ENCODE peak calls at places on chromosomes 5 and 9, in four cellular contexts. J, D, Z and H are unnamed samples.

GRCh38 chr5:135028791-135029467 is 5.1 kb downstream of the PITX1 start:
- DNase-seq in J (no peak), D (peak), Z (peak), H (no peak)

GRCh38 chr9:89368978-89369377 is 50.7 kb downstream of the SECISBP2 start:
- DNase-seq in J (no peak), D (no peak), Z (no peak), H (no peak)

GRCh38 chr9:78438765-78439164 is 141.8 kb downstream of the PSAT1 start:
- DNase-seq in J (peak), D (no peak), Z (no peak), H (no peak)

GRCh38 chr9:104635471-104635870 is 17.5 kb upstream of the OR13C9 start:
- DNase-seq in J (no peak), D (no peak), Z (no peak), H (no peak)

GRCh38 chr5:72369301-72370079 is 49.3 kb downstream of the PTCD2 start:
- DNase-seq in J (no peak), D (no peak), Z (no peak), H (peak)

GRCh38 chr5:166722939-166723338 is 1568.5 kb upstream of the WWC1 start:
- DNase-seq in J (no peak), D (no peak), Z (peak), H (no peak)

GRCh38 chr9:125997510-125997823 is 250.3 kb downstream of the PBX3 start:
- DNase-seq in J (no peak), D (no peak), Z (no peak), H (no peak)

GRCh38 chr9:38022203-38022602 is 46.8 kb downstream of the SHB start:
- DNase-seq in J (no peak), D (no peak), Z (no peak), H (no peak)

GRCh38 chr9:74953235-74953741 is 576 bp upstream of the C9orf40 start:
- DNase-seq in J (no peak), D (no peak), Z (no peak), H (no peak)

GRCh38 chr5:145554399-145554798 is 280.7 kb downstream of the PRELID2 start:
- DNase-seq in J (no peak), D (no peak), Z (no peak), H (peak)

GRCh38 chr5:92991681-92992472 is 589.1 kb downstream of the NR2F1-AS1 start:
- DNase-seq in J (no peak), D (no peak), Z (no peak), H (peak)

GRCh38 chr5:129118405-129118804 is 23.9 kb downstream of the ISOC1 start:
- DNase-seq in J (no peak), D (no peak), Z (no peak), H (peak)

GRCh38 chr5:42953061-42953460 is 87.1 kb downstream of the ANXA2R start:
- DNase-seq in J (no peak), D (no peak), Z (no peak), H (peak)

GRCh38 chr9:79610019-79610760 is 38.4 kb downstream of the TLE4 start:
- DNase-seq in J (peak), D (no peak), Z (no peak), H (peak)

GRCh38 chr9:77897292-77897691 is 134.3 kb downstream of the GNAQ start:
- DNase-seq in J (no peak), D (no peak), Z (peak), H (peak)

GRCh38 chr9:107251756-107252322 is 31.2 kb upstream of the RAD23B start:
- DNase-seq in J (no peak), D (no peak), Z (no peak), H (peak)

GRCh38 chr9:89750117-89750551 is 145.3 kb downstream of the GADD45G start:
- DNase-seq in J (peak), D (no peak), Z (peak), H (no peak)

DNA sequence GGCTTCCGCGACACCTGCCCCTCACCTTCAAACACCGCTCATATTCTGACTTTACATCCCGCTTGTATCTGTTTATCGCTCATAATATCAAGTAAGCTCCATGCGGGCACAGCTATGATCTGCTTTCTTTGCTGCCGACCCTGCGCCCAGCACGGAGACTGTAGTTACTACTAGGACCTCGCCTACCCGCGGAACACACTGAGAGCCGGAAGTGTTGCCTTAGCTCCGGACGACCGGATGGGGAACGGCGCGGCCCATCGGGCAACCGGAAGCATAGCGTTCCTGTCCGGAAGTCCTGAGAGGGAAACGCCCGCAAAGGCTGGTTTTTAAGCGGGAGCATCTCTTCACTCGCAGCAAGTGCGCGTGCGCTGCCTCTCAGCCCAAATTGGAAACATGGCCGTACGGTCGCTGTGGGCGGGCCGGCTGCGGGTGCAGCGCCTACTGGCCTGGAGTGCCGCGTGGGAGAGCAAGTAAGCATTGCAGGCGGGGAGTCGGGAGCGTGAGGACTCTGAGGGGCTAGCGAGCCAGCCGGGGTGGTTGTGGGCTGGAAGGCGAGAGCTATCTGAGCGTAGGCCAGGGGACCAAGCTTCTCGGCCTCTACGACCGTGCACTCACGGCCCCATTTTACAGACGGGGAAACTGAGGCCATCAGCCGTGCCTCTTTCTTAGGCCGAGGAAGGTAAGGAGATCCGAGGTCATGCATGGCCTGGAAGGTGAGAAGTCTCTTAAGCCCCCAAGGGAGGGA is at the start of gene GRPEL2:
- DNase-seq in J (peak), D (peak), Z (peak), H (peak)
- H4K8ac ChIP-seq in J (no peak), D (peak), Z (peak), H (peak)

GRCh38 chr5:167802755-167803431 is 488.6 kb upstream of the WWC1 start:
- DNase-seq in J (peak), D (no peak), Z (peak), H (no peak)
- H4K8ac ChIP-seq in J (no peak), D (no peak), Z (no peak), H (no peak)

GRCh38 chr9:14993891-14994554 is 83.8 kb upstream of the FREM1 start:
- DNase-seq in J (no peak), D (no peak), Z (no peak), H (no peak)
- H4K8ac ChIP-seq in J (no peak), D (no peak), Z (no peak), H (peak)

DNA sequence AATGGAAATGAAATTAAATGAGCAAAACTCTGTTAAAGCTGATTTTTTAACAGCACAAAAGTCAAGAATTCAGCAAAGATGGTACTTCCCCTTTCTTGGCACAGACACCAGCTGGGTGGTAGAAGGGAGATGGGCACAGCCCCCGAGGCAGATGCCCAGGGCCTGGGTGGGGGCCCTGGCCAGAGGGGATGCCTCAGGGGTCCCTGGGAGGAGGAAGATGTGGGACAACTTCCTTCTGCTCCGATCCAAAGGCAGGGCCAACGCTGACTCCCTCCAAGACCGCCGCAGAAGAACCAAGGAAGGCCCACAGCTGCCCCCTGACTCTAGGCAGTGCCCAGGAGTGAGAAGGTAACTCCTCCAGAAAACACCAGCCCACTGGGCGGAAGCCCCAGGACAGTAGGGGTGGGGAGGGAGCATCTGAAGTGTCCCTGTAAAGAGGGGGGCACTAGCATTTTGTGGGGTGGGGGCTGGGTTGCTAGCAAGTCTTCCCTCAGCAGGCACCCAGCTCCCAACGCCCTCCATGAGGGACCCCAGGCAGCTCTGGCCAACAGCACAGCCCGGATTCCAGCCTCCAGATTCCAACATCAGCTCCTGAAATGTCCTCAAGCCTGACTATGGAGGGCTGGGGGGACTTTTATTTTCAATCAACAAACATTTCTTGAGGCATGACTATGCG is 4.9 kb downstream of the NACC2 start:
- DNase-seq in J (no peak), D (peak), Z (no peak), H (no peak)
- H4K8ac ChIP-seq in J (no peak), D (peak), Z (no peak), H (no peak)

GRCh38 chr9:4844439-4844838 is 51.7 kb downstream of the RCL1 start:
- DNase-seq in J (no peak), D (no peak), Z (no peak), H (no peak)
- H4K8ac ChIP-seq in J (no peak), D (no peak), Z (no peak), H (no peak)

GRCh38 chr5:9712506-9713285 is 82.5 kb upstream of the TAS2R1 start:
- DNase-seq in J (no peak), D (no peak), Z (no peak), H (peak)
- H4K8ac ChIP-seq in J (no peak), D (no peak), Z (no peak), H (peak)

GRCh38 chr5:74257645-74258328 is 382.7 kb downstream of the ENC1 start:
- DNase-seq in J (no peak), D (no peak), Z (no peak), H (peak)

GRCh38 chr5:74255692-74256091 is 384.8 kb downstream of the ENC1 start:
- DNase-seq in J (no peak), D (no peak), Z (no peak), H (no peak)

GRCh38 chr5:74254257-74254656 is 386.3 kb downstream of the ENC1 start:
- DNase-seq in J (no peak), D (no peak), Z (no peak), H (no peak)

GRCh38 chr5:74259572-74259971 is 381.0 kb downstream of the ENC1 start:
- DNase-seq in J (no peak), D (no peak), Z (no peak), H (no peak)

GRCh38 chr5:74256947-74257573 is 383.5 kb downstream of the ENC1 start:
- DNase-seq in J (no peak), D (no peak), Z (no peak), H (no peak)
- H4K8ac ChIP-seq in J (no peak), D (no peak), Z (no peak), H (no peak)

GRCh38 chr5:17411436-17411835 is 86.6 kb upstream of the TAF11L2 start:
- DNase-seq in J (no peak), D (no peak), Z (no peak), H (peak)

GRCh38 chr5:17413691-17414090 is 84.3 kb upstream of the TAF11L2 start:
- DNase-seq in J (no peak), D (no peak), Z (no peak), H (no peak)

GRCh38 chr5:17412760-17413671 is 85.0 kb upstream of the TAF11L2 start:
- DNase-seq in J (no peak), D (no peak), Z (peak), H (no peak)

DNA sequence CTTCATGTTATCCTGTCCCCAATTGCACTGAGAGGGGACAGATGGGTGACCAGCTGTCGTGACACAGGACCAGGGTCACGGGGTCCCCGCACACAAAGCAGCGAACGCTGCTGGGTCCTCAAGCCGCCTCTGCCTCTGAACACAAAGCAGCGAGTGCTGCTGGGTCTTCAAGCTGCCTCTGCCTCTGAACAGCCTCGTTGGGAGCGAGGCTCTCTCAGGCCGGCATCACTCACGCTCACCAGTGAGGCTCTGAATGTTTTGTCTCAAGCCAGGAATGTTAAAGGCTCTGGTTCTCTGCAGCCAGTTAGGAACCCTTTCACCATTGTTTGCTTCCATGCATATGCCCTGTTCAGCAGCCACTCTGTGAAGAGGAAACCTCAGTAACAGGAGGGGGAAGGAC is 82.7 kb upstream of the TAF11L2 start:
- DNase-seq in J (peak), D (no peak), Z (peak), H (no peak)
- H4K8ac ChIP-seq in J (no peak), D (no peak), Z (no peak), H (no peak)

GRCh38 chr9:121558423-121558950 is 58.8 kb upstream of the GGTA1 start:
- DNase-seq in J (no peak), D (no peak), Z (no peak), H (no peak)

GRCh38 chr9:121561385-121562222 is 62.0 kb upstream of the GGTA1 start:
- DNase-seq in J (no peak), D (no peak), Z (no peak), H (no peak)

GRCh38 chr9:121557581-121558422 is 58.2 kb upstream of the GGTA1 start:
- DNase-seq in J (peak), D (no peak), Z (peak), H (peak)

GRCh38 chr9:121560921-121561320 is 61.3 kb upstream of the GGTA1 start:
- DNase-seq in J (no peak), D (no peak), Z (no peak), H (no peak)

GRCh38 chr9:121559183-121559582 is 59.5 kb upstream of the GGTA1 start:
- DNase-seq in J (no peak), D (no peak), Z (no peak), H (peak)
- H4K8ac ChIP-seq in J (no peak), D (no peak), Z (no peak), H (no peak)

DNA sequence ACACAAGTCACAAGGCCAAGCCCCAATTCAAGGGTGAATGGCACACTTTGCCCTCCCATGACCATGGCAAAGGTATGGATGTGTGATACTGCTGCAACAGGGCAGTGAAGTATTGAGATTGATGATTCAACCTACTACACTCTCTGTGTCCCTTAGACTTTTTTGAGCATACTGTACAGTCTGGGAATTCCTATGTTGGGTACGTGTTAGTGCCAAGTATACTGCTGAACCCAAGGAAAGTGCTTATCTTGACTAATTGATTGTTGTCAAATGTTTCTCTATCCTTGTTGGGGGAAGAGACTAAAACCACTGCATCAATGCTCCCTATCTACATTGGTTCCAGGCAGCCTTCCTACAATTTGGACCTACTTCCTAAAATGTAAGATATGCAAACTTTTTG is 93.7 kb downstream of the NDFIP1 start:
- DNase-seq in J (no peak), D (no peak), Z (no peak), H (peak)
- H4K8ac ChIP-seq in J (no peak), D (no peak), Z (no peak), H (peak)